ENCODE peak calls at places on chromosomes 1 and 21, in four cellular contexts. I is prostate gland, K is stomach, U is K562. N is an unnamed sample. For H3K27me3, the result is how much of the 10 kb centered on the place peaks cover.

GRCh38 chr1:143720087-143721023 is 251.4 kb downstream of the FAM72C start:
- DNase-seq in K (no peak), U (peak), I (no peak), N (no peak)

GRCh38 chr1:52070704-52071103 is 14.6 kb downstream of the BTF3L4 start:
- DNase-seq in K (no peak), I (no peak), U (no peak), N (no peak)

GRCh38 chr21:42366292-42367010 is at the start of gene TFF1:
- DNase-seq in K (peak), I (peak), U (no peak), N (no peak)

GRCh38 chr1:245856944-245857531 is 650.0 kb downstream of the SMYD3 start:
- DNase-seq in U (no peak), I (no peak), K (no peak), N (no peak)

GRCh38 chr1:212456166-212456528 is 23.4 kb downstream of the NENF start:
- DNase-seq in K (no peak), U (no peak), I (no peak), N (no peak)

GRCh38 chr1:154970631-154971340 is at the start of gene SHC1:
- DNase-seq in I (peak), U (peak), K (peak), N (peak)

GRCh38 chr1:109247401-109248365 is 1.7 kb upstream of the CELSR2 start:
- DNase-seq in U (no peak), I (no peak), K (no peak), N (no peak)

GRCh38 chr1:115929846-115930245 is 46.5 kb upstream of the SLC22A15 start:
- DNase-seq in I (no peak), U (no peak), K (no peak), N (no peak)

GRCh38 chr1:36464605-36465393 is 615 bp upstream of the MRPS15 start:
- DNase-seq in K (no peak), U (no peak), I (no peak), N (no peak)

GRCh38 chr21:45050361-45050785 is 24.0 kb upstream of the ADARB1 start:
- DNase-seq in K (no peak), I (no peak), U (no peak), N (no peak)

GRCh38 chr1:206609229-206609991 is 2.9 kb downstream of the EIF2D start:
- DNase-seq in K (no peak), U (no peak), I (no peak), N (no peak)

GRCh38 chr1:223776075-223776814 is 63.9 kb downstream of the CAPN2 start:
- DNase-seq in U (no peak), K (no peak), I (no peak), N (no peak)

GRCh38 chr1:224623743-224624333 is 7.7 kb downstream of the CNIH3 start:
- DNase-seq in I (no peak), U (no peak), K (peak), N (no peak)

GRCh38 chr1:86429830-86430229 is 5.9 kb downstream of the CLCA2 start:
- DNase-seq in I (peak), U (no peak), K (no peak), N (no peak)

GRCh38 chr1:16050328-16050727 is 6.7 kb downstream of the CLCNKB start:
- DNase-seq in U (no peak), K (no peak), I (no peak), N (no peak)

GRCh38 chr1:218353656-218354055 is 8.5 kb downstream of the TGFB2 start:
- DNase-seq in I (no peak), U (no peak), K (no peak), N (no peak)

GRCh38 chr1:16998589-16998988 is 13.1 kb downstream of the ATP13A2 start:
- DNase-seq in K (peak), I (peak), U (no peak), N (no peak)

GRCh38 chr1:236524142-236524891 is 535 bp downstream of the LGALS8 start:
- DNase-seq in K (peak), I (peak), U (peak), N (no peak)

GRCh38 chr1:50348449-50349241 is 74.6 kb downstream of the DMRTA2 start:
- DNase-seq in K (peak), U (peak), I (peak), N (no peak)

GRCh38 chr1:74570797-74571492 is 58.5 kb upstream of the LRRC53 start:
- DNase-seq in K (no peak), U (no peak), I (no peak), N (no peak)

GRCh38 chr1:15944308-15945010 is 31.4 kb downstream of the ZBTB17 start:
- DNase-seq in U (no peak), I (no peak), K (peak), N (no peak)

GRCh38 chr21:42614391-42614790 is 39.0 kb upstream of the PDE9A start:
- DNase-seq in I (no peak), U (no peak), K (no peak), N (no peak)

GRCh38 chr21:29645666-29646553 is 293.9 kb downstream of the GRIK1 start:
- DNase-seq in K (no peak), I (no peak), U (no peak), N (no peak)

GRCh38 chr1:219210067-219210466 is 36.4 kb downstream of the LYPLAL1 start:
- DNase-seq in I (no peak), U (no peak), K (no peak), N (no peak)

GRCh38 chr1:221016757-221017156 is 137.5 kb downstream of the HLX start:
- DNase-seq in K (no peak), U (no peak), I (no peak), N (no peak)

GRCh38 chr21:40602105-40602504 is 244.9 kb downstream of the DSCAM start:
- DNase-seq in K (no peak), I (no peak), U (no peak), N (no peak)

GRCh38 chr21:43599728-43600127 is 59.6 kb downstream of the HSF2BP start:
- DNase-seq in K (no peak), I (no peak), U (no peak), N (no peak)

GRCh38 chr1:30515746-30516504 is 207.5 kb downstream of the MATN1 start:
- DNase-seq in U (no peak), I (no peak), K (peak), N (no peak)

GRCh38 chr1:169160845-169161511 is 54.5 kb downstream of the ATP1B1 start:
- DNase-seq in K (no peak), I (no peak), U (no peak), N (no peak)

GRCh38 chr1:221683681-221684080 is 58.2 kb downstream of the DUSP10 start:
- DNase-seq in I (no peak), U (no peak), K (no peak), N (no peak)

GRCh38 chr1:155160128-155160527 is 13.0 kb downstream of the KRTCAP2 start:
- DNase-seq in K (no peak), I (no peak), U (no peak), N (no peak)

GRCh38 chr1:186978596-186979556 is 150.1 kb downstream of the PLA2G4A start:
- DNase-seq in U (no peak), I (no peak), K (no peak), N (no peak)

GRCh38 chr1:209104646-209105045 is 478.9 kb upstream of the CAMK1G start:
- DNase-seq in K (no peak), I (no peak), U (no peak), N (no peak)

GRCh38 chr21:35142036-35142825 is 93.1 kb upstream of the RUNX1 start:
- DNase-seq in U (no peak), I (no peak), K (no peak), N (no peak)

GRCh38 chr1:209430821-209431259 is 152.7 kb upstream of the CAMK1G start:
- DNase-seq in U (no peak), K (no peak), I (peak), N (no peak)

GRCh38 chr1:172708452-172708851 is 49.5 kb downstream of the FASLG start:
- DNase-seq in U (no peak), K (no peak), I (no peak), N (no peak)

GRCh38 chr21:37207441-37208009 is 59.6 kb downstream of the VPS26C start:
- DNase-seq in K (no peak), I (peak), U (no peak), N (no peak)

DNA sequence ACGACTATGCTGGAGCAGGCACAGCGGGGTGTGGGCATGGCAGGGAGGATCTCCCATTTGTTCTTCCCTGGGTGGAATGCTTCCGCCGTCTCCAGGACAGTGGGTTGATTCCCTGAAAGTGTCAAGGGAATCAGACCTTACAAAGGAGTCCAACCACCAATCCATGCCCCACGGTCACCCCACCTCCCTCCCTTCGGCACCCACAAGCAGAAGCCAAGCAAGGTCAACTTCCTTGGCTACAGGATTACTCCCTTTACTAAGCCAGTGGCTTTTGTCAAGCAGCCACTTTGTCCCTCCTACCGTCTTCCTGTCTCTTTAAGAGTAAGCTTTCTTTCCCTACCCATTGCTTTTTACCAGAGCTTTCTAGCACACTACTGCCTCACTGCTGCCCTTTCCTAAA is 15.9 kb upstream of the NUAK2 start:
- DNase-seq in K (no peak), U (no peak), I (no peak), N (no peak)
- H3K27me3 ChIP-seq in K (under half), U (under half), I (under half), N (under half)

GRCh38 chr1:42937141-42937696 is 21.4 kb downstream of the SLC2A1 start:
- DNase-seq in U (no peak), K (no peak), I (peak), N (no peak)
- TF ChIP-seq POLR2AphosphoS5 in U (no peak), K (no peak), I (peak), N (no peak)

DNA sequence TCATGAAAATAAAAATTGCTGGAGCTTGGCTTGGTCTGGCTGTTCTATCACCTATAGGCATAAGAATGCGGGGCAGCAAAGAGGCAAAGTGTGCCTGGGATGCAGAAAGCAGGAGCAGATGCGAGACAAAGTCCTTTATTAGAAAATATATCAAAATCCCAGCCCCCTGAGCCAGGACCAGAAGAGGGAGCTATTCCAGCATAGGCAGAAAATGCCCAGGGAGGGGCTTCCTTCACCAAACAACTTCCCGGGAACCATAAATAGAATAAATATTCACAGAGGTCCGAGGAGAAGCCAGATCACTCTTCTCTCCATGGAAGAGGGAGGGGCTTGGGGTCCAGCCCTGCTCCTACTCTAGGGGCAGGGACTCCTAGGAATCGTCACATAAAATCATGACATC is 5.0 kb downstream of the PPOX start:
- DNase-seq in K (no peak), I (no peak), U (no peak), N (no peak)
- TF ChIP-seq CTCF in K (no peak), I (no peak), U (peak), N (no peak)

DNA sequence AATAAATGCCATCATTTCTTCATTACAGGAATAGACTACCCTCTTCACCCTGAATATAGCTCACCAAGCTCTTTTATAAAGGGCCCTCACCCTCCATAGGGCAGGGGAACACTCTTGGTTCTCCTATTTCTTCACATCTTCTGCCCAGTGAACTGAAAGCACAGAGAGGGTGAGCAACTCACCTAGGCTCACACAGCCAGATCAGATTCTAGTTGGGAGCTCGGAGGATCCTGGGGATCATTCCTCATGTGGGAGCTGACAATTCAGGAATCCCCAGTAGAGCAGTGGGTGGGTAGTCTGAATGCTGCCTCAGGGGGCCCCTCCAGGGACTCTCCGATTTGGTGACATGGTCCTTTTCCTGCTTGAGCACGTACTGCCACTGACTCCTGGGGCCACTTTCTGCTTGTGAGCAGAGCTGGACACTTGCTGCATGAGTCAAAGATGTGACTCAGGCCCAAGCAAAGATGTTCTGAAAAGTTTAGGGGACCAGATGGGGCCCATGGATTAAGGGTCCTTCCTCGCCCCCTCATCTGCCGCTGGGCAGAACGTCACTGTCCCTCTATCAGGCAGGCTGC is 63.7 kb upstream of the WNT4 start:
- DNase-seq in U (no peak), K (no peak), I (no peak), N (no peak)
- H3K27me3 ChIP-seq in U (half or more), K (half or more), I (under half), N (under half)

DNA sequence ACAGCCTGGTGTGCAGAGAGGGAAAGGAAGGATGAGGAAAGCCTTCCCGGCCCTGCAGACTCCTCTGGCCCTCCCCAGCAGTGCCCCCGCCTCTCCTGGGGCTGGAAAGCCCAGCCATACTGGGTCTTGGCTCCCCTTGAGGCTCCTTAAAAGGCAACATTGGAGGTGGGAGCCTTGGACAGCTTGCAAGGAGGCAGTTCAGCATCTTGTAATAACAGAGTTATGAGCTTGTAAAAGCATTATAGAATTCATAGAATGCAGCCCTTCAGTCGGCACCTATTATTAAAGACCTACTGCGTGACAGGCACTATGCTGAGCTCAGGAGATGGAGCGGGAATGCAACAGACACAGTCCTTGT is 4.2 kb downstream of the TINAGL1 start:
- DNase-seq in K (no peak), I (peak), U (no peak), N (peak)
- TF ChIP-seq POLR2AphosphoS5 in K (no peak), I (peak), U (no peak), N (peak)

GRCh38 chr1:198056255-198056654 is 100.5 kb upstream of the NEK7 start:
- DNase-seq in I (no peak), U (no peak), K (no peak), N (no peak)
- TF ChIP-seq CTCF in I (no peak), U (peak), K (no peak), N (no peak)

DNA sequence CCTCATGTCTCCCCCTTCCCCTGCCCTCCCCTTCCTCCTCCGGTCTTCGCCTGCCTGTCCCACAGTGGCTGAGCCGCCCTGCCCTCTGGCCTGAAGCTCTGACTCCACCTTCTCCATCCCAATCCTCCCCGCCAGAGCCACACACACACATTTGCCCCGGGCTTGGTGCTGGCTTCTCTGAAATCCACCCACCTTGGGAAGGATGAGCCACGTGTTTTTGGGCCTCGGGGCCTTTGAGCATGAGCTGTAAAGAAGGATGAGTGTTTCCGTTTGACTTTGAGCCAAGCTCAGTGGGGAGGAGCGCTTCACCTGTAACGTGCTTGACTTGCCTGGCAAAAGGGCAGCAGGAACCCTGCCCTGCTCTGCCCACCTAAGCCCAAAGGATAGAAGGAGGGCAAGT is 295.1 kb downstream of the SIPA1L2 start:
- DNase-seq in K (no peak), U (no peak), I (no peak), N (no peak)
- H3K27me3 ChIP-seq in K (under half), U (under half), I (under half), N (under half)

N was measured in esophagus muscularis mucosa.